ENCODE peak calls at places on chromosome 4, in four cellular contexts. One of them, this sample, is unnamed.
A peak's percentile ranks its signal among the peaks of the same experiment; 100 is the strongest.

GRCh38 chr4:19382993-19383392 is 868.7 kb upstream of the SLIT2 start:
- DNase-seq in PC-3: peak; percentile 55
- DNase-seq in HTR-8/SVneo: no peak
- DNase-seq in stimulated activated CD8-positive, alpha-beta memory T cell treated with anti-CD3 and anti-CD28 coated beads, Interleukin-7, amount 100 ng/mL, for 24 hours: no peak
- DNase-seq in this sample: no peak

GRCh38 chr4:83454626-83455025 is 997 bp downstream of the HELQ start:
- DNase-seq in PC-3: no peak
- DNase-seq in stimulated activated CD8-positive, alpha-beta memory T cell treated with anti-CD3 and anti-CD28 coated beads, Interleukin-7, amount 100 ng/mL, for 24 hours: no peak
- DNase-seq in HTR-8/SVneo: peak; percentile 0
- DNase-seq in this sample: peak; percentile 6

GRCh38 chr4:81031389-81032173 is 1.1 kb downstream of the BMP3 start:
- DNase-seq in stimulated activated CD8-positive, alpha-beta memory T cell treated with anti-CD3 and anti-CD28 coated beads, Interleukin-7, amount 100 ng/mL, for 24 hours: no peak
- DNase-seq in HTR-8/SVneo: no peak
- DNase-seq in PC-3: no peak
- DNase-seq in this sample: no peak

GRCh38 chr4:143389543-143390195 is 53.0 kb downstream of the GAB1 start:
- DNase-seq in HTR-8/SVneo: no peak
- DNase-seq in stimulated activated CD8-positive, alpha-beta memory T cell treated with anti-CD3 and anti-CD28 coated beads, Interleukin-7, amount 100 ng/mL, for 24 hours: no peak
- DNase-seq in PC-3: peak; percentile 79
- DNase-seq in this sample: peak; percentile 26

GRCh38 chr4:151652841-151653547 is 107.8 kb downstream of the GATB start:
- DNase-seq in stimulated activated CD8-positive, alpha-beta memory T cell treated with anti-CD3 and anti-CD28 coated beads, Interleukin-7, amount 100 ng/mL, for 24 hours: no peak
- DNase-seq in HTR-8/SVneo: no peak
- DNase-seq in PC-3: no peak
- DNase-seq in this sample: no peak

GRCh38 chr4:123824524-123824923 is 427.9 kb downstream of the SPRY1 start:
- DNase-seq in stimulated activated CD8-positive, alpha-beta memory T cell treated with anti-CD3 and anti-CD28 coated beads, Interleukin-7, amount 100 ng/mL, for 24 hours: no peak
- DNase-seq in PC-3: no peak
- DNase-seq in HTR-8/SVneo: no peak
- DNase-seq in this sample: no peak

GRCh38 chr4:31100551-31100950 is 380.4 kb downstream of the PCDH7 start:
- DNase-seq in HTR-8/SVneo: no peak
- DNase-seq in stimulated activated CD8-positive, alpha-beta memory T cell treated with anti-CD3 and anti-CD28 coated beads, Interleukin-7, amount 100 ng/mL, for 24 hours: no peak
- DNase-seq in PC-3: no peak
- DNase-seq in this sample: no peak

GRCh38 chr4:8315343-8316250 is 46.0 kb downstream of the HTRA3 start:
- DNase-seq in PC-3: peak; percentile 80
- DNase-seq in stimulated activated CD8-positive, alpha-beta memory T cell treated with anti-CD3 and anti-CD28 coated beads, Interleukin-7, amount 100 ng/mL, for 24 hours: no peak
- DNase-seq in HTR-8/SVneo: peak; percentile 88
- DNase-seq in this sample: peak; percentile 71

GRCh38 chr4:84582988-84583870 is at the start of gene CDS1:
- DNase-seq in stimulated activated CD8-positive, alpha-beta memory T cell treated with anti-CD3 and anti-CD28 coated beads, Interleukin-7, amount 100 ng/mL, for 24 hours: no peak
- DNase-seq in PC-3: peak; percentile 46
- DNase-seq in HTR-8/SVneo: no peak
- DNase-seq in this sample: peak; percentile 49